ENCODE peak calls at places on chromosomes 5 and 9, in nine cellular contexts. T, O, N, U, G, S, H, W and J are unnamed samples.

GRCh38 chr5:172887735-172888134 is 53.7 kb downstream of the ERGIC1 start:
- DNase-seq in S (peak), N (no peak), W (peak), T (no peak), U (no peak), O (peak), G (peak), H (no peak), J (no peak)

GRCh38 chr9:69817202-69817601 is 3.4 kb upstream of the CFAP95 start:
- DNase-seq in S (no peak), G (no peak), W (no peak), U (no peak), T (no peak), N (no peak), H (no peak), O (no peak), J (no peak)

GRCh38 chr9:92759990-92760893 is 4.4 kb downstream of the BICD2 start:
- DNase-seq in W (no peak), N (no peak), T (no peak), O (no peak), S (no peak), H (no peak), U (no peak), G (no peak), J (no peak)

GRCh38 chr5:59793000-59793399 is 100.5 kb downstream of the PDE4D start:
- DNase-seq in U (peak), H (peak), N (no peak), G (peak), O (peak), T (no peak), W (peak), S (peak), J (no peak)

GRCh38 chr5:74673011-74673790 is 11.8 kb upstream of the HEXB start:
- DNase-seq in T (no peak), G (peak), U (no peak), S (peak), N (no peak), O (no peak), H (peak), W (no peak), J (peak)

GRCh38 chr5:110884005-110884404 is 145.2 kb downstream of the SLC25A46 start:
- DNase-seq in U (no peak), O (no peak), N (no peak), T (no peak), H (peak), G (peak), S (peak), W (no peak), J (no peak)

GRCh38 chr5:140648132-140648432 is 453 bp downstream of the IK start:
- DNase-seq in G (no peak), U (no peak), O (no peak), N (no peak), H (no peak), S (no peak), T (no peak), W (no peak), J (no peak)

GRCh38 chr9:4366649-4367330 is 66.9 kb upstream of the GLIS3 start:
- DNase-seq in O (peak), G (peak), H (peak), U (no peak), W (peak), S (peak), N (no peak), T (peak), J (peak)

GRCh38 chr5:21173526-21173925 is 1185.5 kb upstream of the CDH18 start:
- DNase-seq in O (no peak), G (no peak), U (no peak), W (no peak), S (no peak), T (no peak), H (peak), N (no peak), J (no peak)

GRCh38 chr5:173242675-173243085 is 7.7 kb upstream of the NKX2-5 start:
- DNase-seq in T (no peak), H (no peak), W (no peak), S (no peak), G (no peak), O (no peak), U (no peak), N (no peak), J (no peak)

GRCh38 chr5:82405618-82406199 is 127.6 kb upstream of the RPS23 start:
- DNase-seq in T (no peak), H (peak), S (peak), O (peak), U (peak), N (peak), G (peak), W (peak), J (no peak)

GRCh38 chr5:64690417-64691151 is at the start of gene SHISAL2B:
- DNase-seq in S (peak), O (no peak), W (no peak), N (no peak), H (peak), U (no peak), T (no peak), G (peak), J (peak)

GRCh38 chr5:176619203-176619568 is 9.2 kb upstream of the GPRIN1 start:
- DNase-seq in G (peak), W (peak), N (no peak), U (no peak), H (peak), O (peak), S (peak), T (peak), J (no peak)

GRCh38 chr9:2087500-2088313 is 72.6 kb downstream of the SMARCA2 start:
- DNase-seq in W (peak), H (peak), N (peak), O (no peak), G (peak), U (no peak), T (peak), S (peak), J (no peak)

GRCh38 chr9:110089681-110090370 is 118.1 kb downstream of the C9orf152 start:
- DNase-seq in G (no peak), T (no peak), U (no peak), N (no peak), W (no peak), H (peak), O (no peak), S (no peak), J (no peak)

GRCh38 chr9:14710804-14711203 is 11.7 kb downstream of the CER1 start:
- DNase-seq in O (no peak), U (no peak), H (peak), N (peak), T (no peak), W (peak), G (peak), S (peak), J (no peak)

GRCh38 chr5:104266161-104266560 is 703.6 kb upstream of the NUDT12 start:
- DNase-seq in H (no peak), N (no peak), U (no peak), S (peak), G (no peak), T (no peak), O (no peak), W (no peak), J (no peak)

GRCh38 chr5:137342764-137343163 is 156.4 kb downstream of the SPOCK1 start:
- DNase-seq in N (no peak), U (no peak), H (peak), O (no peak), W (peak), T (no peak), S (no peak), G (peak), J (no peak)

GRCh38 chr9:11431490-11431889 is 818.7 kb upstream of the PTPRD start:
- DNase-seq in O (no peak), U (no peak), T (no peak), G (no peak), N (no peak), S (no peak), H (no peak), W (no peak), J (no peak)

GRCh38 chr5:150297934-150298595 is 4.6 kb downstream of the ARSI start:
- DNase-seq in O (no peak), T (no peak), W (no peak), U (no peak), G (no peak), S (no peak), H (no peak), N (no peak), J (no peak)

GRCh38 chr9:75531588-75531987 is 358.9 kb upstream of the PCSK5 start:
- DNase-seq in H (no peak), S (no peak), W (no peak), N (no peak), G (no peak), U (no peak), T (no peak), O (no peak), J (no peak)

GRCh38 chr5:137822158-137822764 is 45.4 kb upstream of the MYOT start:
- DNase-seq in T (peak), G (peak), W (peak), U (no peak), S (peak), O (peak), H (peak), N (no peak), J (peak)

GRCh38 chr9:69171049-69171448 is 3.0 kb upstream of the TJP2 start:
- DNase-seq in W (no peak), U (no peak), H (peak), S (peak), N (peak), G (peak), T (no peak), O (peak), J (no peak)

GRCh38 chr5:27124590-27124989 is 86.2 kb upstream of the CDH9 start:
- DNase-seq in T (peak), N (no peak), W (peak), G (peak), S (peak), H (peak), O (no peak), U (no peak), J (peak)

GRCh38 chr9:83043583-83043982 is 19.4 kb downstream of the RASEF start:
- DNase-seq in W (no peak), S (no peak), G (peak), H (no peak), N (no peak), O (no peak), T (no peak), U (no peak), J (no peak)

GRCh38 chr5:153959134-153959957 is 79.4 kb downstream of the FAM114A2 start:
- DNase-seq in O (peak), U (peak), S (peak), H (no peak), G (peak), T (peak), N (no peak), W (peak), J (no peak)

DNA sequence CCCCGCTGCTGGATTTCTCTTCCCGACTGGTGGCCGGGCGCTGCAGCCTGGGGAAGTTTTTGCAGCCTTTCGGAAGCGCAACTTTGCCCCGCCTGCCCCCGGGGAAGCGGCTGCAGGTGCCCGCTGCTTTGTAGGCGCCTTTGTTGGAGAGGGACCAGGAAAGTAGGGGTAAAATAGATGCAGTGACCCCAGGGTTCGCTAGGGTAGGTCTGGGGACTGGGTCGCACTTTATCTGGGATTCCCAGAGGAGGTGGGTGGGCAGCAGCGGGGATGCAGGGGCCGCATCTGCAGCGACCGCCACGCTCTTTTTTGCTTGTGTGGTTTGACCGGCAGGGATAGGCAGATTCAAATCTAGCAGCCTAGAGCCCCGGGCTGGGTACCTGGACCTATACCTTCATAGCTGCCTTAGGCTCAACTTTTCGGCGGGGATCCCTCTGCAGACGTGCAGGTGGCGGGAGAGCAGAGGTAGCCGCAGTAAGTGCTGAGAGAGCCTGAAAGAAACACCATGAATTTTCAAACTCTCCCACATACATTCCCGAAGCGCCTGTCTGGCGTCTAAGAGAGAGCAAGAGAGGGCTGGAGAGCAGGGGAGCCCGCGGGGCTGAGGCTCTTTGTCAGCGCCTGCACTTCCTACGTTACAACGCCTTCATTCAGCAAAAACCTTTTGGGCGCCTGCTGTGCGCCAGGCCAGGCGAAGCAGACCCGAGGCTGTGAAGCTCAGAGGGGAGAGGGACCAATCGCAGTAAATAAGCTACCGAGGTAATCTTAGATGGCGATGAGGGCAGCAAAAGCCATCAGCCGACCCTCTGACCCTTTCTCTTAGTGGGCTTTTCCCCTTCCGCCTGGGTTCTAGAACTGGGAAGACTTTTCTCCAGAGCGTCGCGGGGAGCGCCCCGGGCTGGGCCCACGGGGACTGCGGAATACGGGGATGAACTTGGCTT is 642 bp downstream of the SV2C start:
- DNase-seq in W (no peak), U (no peak), N (no peak), G (no peak), T (no peak), S (no peak), H (no peak), O (no peak), J (peak)
- H3K4me3 ChIP-seq in W (peak), U (peak), N (no peak), G (no peak), T (peak), S (no peak), H (no peak), O (no peak), J (peak)

GRCh38 chr5:1744393-1745189 is 55.0 kb downstream of the MRPL36 start:
- DNase-seq in U (no peak), O (no peak), S (no peak), W (no peak), G (no peak), N (no peak), H (no peak), T (no peak), J (peak)
- H3K4me3 ChIP-seq in U (no peak), O (no peak), S (no peak), W (no peak), G (no peak), N (no peak), H (no peak), T (no peak), J (no peak)

GRCh38 chr5:179279347-179280094 is 65.7 kb downstream of the ADAMTS2 start:
- DNase-seq in H (no peak), O (no peak), N (no peak), G (no peak), T (no peak), W (no peak), U (no peak), S (no peak), J (no peak)
- H3K4me3 ChIP-seq in H (no peak), O (no peak), N (no peak), G (no peak), T (no peak), W (no peak), U (no peak), S (no peak), J (no peak)

GRCh38 chr9:121299125-121299466 is 31.1 kb downstream of the GSN start:
- DNase-seq in G (no peak), S (no peak), H (no peak), U (no peak), W (no peak), O (no peak), N (no peak), T (no peak), J (no peak)

GRCh38 chr9:121298689-121299112 is 30.7 kb downstream of the GSN start:
- DNase-seq in S (no peak), U (no peak), O (no peak), G (no peak), W (no peak), N (no peak), H (no peak), T (no peak), J (no peak)

GRCh38 chr9:121301881-121302286 is 33.9 kb downstream of the GSN start:
- DNase-seq in W (no peak), U (no peak), H (no peak), N (no peak), S (no peak), G (no peak), O (no peak), T (no peak), J (no peak)

GRCh38 chr9:121299467-121300282 is 31.7 kb downstream of the GSN start:
- DNase-seq in S (no peak), G (peak), T (no peak), O (no peak), W (no peak), N (no peak), U (no peak), H (peak), J (peak)

GRCh38 chr9:121300283-121301119 is 32.5 kb downstream of the GSN start:
- DNase-seq in T (no peak), H (no peak), N (no peak), S (no peak), O (no peak), U (no peak), G (no peak), W (no peak), J (no peak)
- H3K4me3 ChIP-seq in T (no peak), H (peak), N (no peak), S (peak), O (peak), U (peak), G (peak), W (peak), J (peak)

GRCh38 chr9:123206064-123206463 is 62.3 kb downstream of the STRBP start:
- DNase-seq in S (no peak), N (no peak), W (no peak), O (no peak), U (no peak), T (no peak), H (no peak), G (no peak), J (no peak)
- H3K4me3 ChIP-seq in S (no peak), N (no peak), W (no peak), O (no peak), U (no peak), T (no peak), H (no peak), G (no peak), J (no peak)

GRCh38 chr9:137198051-137198747 is 2.3 kb downstream of the TPRN start:
- DNase-seq in O (no peak), H (no peak), T (no peak), N (no peak), G (no peak), S (no peak), U (no peak), W (no peak), J (no peak)
- H3K4me3 ChIP-seq in O (peak), H (peak), T (no peak), N (no peak), G (no peak), S (peak), U (peak), W (no peak), J (no peak)

DNA sequence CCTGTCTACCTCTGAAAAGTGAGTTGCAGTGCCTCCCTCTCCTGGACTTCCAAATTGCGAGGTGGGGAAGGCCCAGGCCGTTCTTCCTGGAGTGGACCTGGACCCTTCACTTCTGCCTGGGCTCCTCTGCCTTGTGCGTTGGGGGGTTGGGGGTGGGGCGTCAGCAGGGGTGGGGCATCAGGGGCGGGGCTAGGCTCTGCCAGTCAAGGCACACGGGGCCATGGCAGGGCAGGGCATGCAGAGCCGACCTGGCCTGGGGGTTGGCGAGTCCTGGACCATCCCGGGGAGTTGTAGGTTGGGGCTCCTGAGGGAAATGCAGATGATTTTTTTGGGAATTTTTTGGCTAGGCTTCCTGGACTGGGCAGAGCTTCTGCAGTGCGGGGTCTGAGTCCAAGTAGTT is 87.1 kb downstream of the EHMT1 start:
- DNase-seq in U (no peak), N (no peak), H (no peak), T (no peak), S (no peak), O (no peak), W (no peak), G (no peak), J (no peak)
- H3K4me3 ChIP-seq in U (no peak), N (no peak), H (no peak), T (no peak), S (no peak), O (no peak), W (no peak), G (no peak), J (no peak)